ENCODE peak calls at places on chromosome 1, in eight cellular contexts. B is Peyer's patch; Y is DMS79 treated with DMSO at 0.1 percent for 48 hours; S is stimulated activated CD8-positive, alpha-beta memory T cell treated with anti-CD3 and anti-CD28 coated beads, Interleukin-15, amount 100 ng/mL, for 4 hours; R is NCI-H774; K is AG08396; U is HEK293T; N is GM20000. Q is an unnamed sample.

GRCh38 chr1:101098327-101098726 is 72.7 kb upstream of the DPH5 start:
- DNase-seq in K (no peak), Y (no peak), B (no peak), S (no peak), U (no peak), R (no peak), N (no peak), Q (no peak)

GRCh38 chr1:55868026-55868425 is 652.9 kb upstream of the USP24 start:
- DNase-seq in U (peak), R (peak), Y (peak), N (no peak), K (peak), S (no peak), B (no peak), Q (no peak)

GRCh38 chr1:58979677-58980076 is 195.8 kb upstream of the JUN start:
- DNase-seq in N (no peak), K (no peak), R (no peak), B (no peak), U (no peak), S (no peak), Y (no peak), Q (no peak)

GRCh38 chr1:182446033-182446669 is 3.8 kb upstream of the RGSL1 start:
- DNase-seq in N (peak), R (peak), S (no peak), B (peak), U (peak), K (peak), Y (peak), Q (peak)

GRCh38 chr1:22814176-22815042 is 103.8 kb downstream of the EPHB2 start:
- DNase-seq in B (no peak), Y (peak), S (no peak), U (no peak), R (peak), N (no peak), K (peak), Q (peak)

GRCh38 chr1:54379481-54380284 is 26.5 kb downstream of the SSBP3 start:
- DNase-seq in Y (no peak), U (no peak), B (no peak), S (no peak), R (no peak), N (no peak), K (peak), Q (no peak)

GRCh38 chr1:22248746-22249145 is 105.8 kb upstream of the WNT4 start:
- DNase-seq in B (no peak), R (no peak), Y (no peak), U (no peak), K (no peak), S (no peak), N (no peak), Q (no peak)

GRCh38 chr1:24048205-24048869 is 63.6 kb downstream of the MYOM3 start:
- DNase-seq in N (no peak), R (no peak), Y (peak), U (no peak), K (no peak), S (no peak), B (no peak), Q (no peak)

GRCh38 chr1:108719253-108719652 is 6.5 kb downstream of the FNDC7 start:
- DNase-seq in R (no peak), K (no peak), N (no peak), U (no peak), S (no peak), Y (no peak), B (no peak), Q (no peak)

GRCh38 chr1:213414346-213414745 is 363.3 kb downstream of the RPS6KC1 start:
- DNase-seq in N (no peak), U (no peak), R (no peak), S (no peak), B (no peak), K (no peak), Y (no peak), Q (no peak)

GRCh38 chr1:108068141-108068540 is 103.2 kb upstream of the VAV3 start:
- DNase-seq in R (no peak), S (no peak), K (no peak), Y (no peak), B (no peak), N (no peak), U (no peak), Q (no peak)

GRCh38 chr1:117138556-117138955 is 17.0 kb upstream of the TRIM45 start:
- DNase-seq in S (no peak), Y (no peak), U (no peak), B (no peak), K (no peak), R (no peak), N (no peak), Q (no peak)

GRCh38 chr1:245285168-245285567 is 130.4 kb downstream of the KIF26B start:
- DNase-seq in B (no peak), S (no peak), K (no peak), U (no peak), N (no peak), Y (no peak), R (no peak), Q (no peak)

GRCh38 chr1:8754993-8755392 is 62.4 kb downstream of the RERE start:
- DNase-seq in U (no peak), S (no peak), R (no peak), Y (peak), B (no peak), N (no peak), K (no peak), Q (no peak)

GRCh38 chr1:164756741-164757140 is 197.8 kb downstream of the PBX1 start:
- DNase-seq in Y (no peak), K (no peak), N (no peak), R (no peak), B (no peak), S (no peak), U (no peak), Q (no peak)

GRCh38 chr1:223227486-223228196 is 84.6 kb upstream of the TLR5 start:
- DNase-seq in Y (no peak), B (no peak), N (no peak), K (no peak), S (no peak), U (no peak), R (no peak), Q (no peak)

GRCh38 chr1:109468903-109469302 is 2.6 kb downstream of the SYPL2 start:
- DNase-seq in B (no peak), N (no peak), S (no peak), K (no peak), Y (no peak), U (no peak), R (no peak), Q (no peak)

GRCh38 chr1:26145041-26145959 is 13.6 kb upstream of the FAM110D start:
- DNase-seq in Y (peak), U (peak), S (peak), N (peak), R (peak), B (peak), K (peak), Q (peak)